ENCODE peak calls at places on chromosomes 12 and 14, in five cellular contexts. W is A549, P is vagina, G is body of pancreas, C is cardiac muscle cell. L is an unnamed sample. For H3K4me1, the result is how much of the 10 kb centered on the place peaks cover.

GRCh38 chr14:36662543-36663403 is 1.1 kb downstream of the PAX9 start:
- DNase-seq in C (no peak), P (no peak), G (no peak), W (peak), L (no peak)

GRCh38 chr12:40474630-40475029 is 217.6 kb upstream of the CNTN1 start:
- DNase-seq in P (no peak), G (no peak), C (no peak), W (no peak), L (no peak)

GRCh38 chr14:86799244-86799647 is 1193.7 kb downstream of the GALC start:
- DNase-seq in W (no peak), C (no peak), G (no peak), P (no peak), L (no peak)

GRCh38 chr12:130998136-130998535 is 44.4 kb downstream of the ADGRD1 start:
- DNase-seq in P (no peak), W (no peak), C (no peak), G (no peak), L (no peak)

GRCh38 chr14:96037891-96038557 is 1.1 kb upstream of the C14orf132 start:
- DNase-seq in W (peak), P (peak), C (no peak), G (peak), L (no peak)

GRCh38 chr14:92531151-92531873 is 17.7 kb downstream of the RIN3 start:
- DNase-seq in P (no peak), W (no peak), C (no peak), G (no peak), L (peak)

GRCh38 chr14:61420326-61420725 is 98.9 kb downstream of the PRKCH start:
- DNase-seq in G (no peak), C (no peak), P (no peak), W (no peak), L (no peak)

GRCh38 chr14:104353921-104354701 is 215.7 kb downstream of the KIF26A start:
- DNase-seq in W (no peak), G (peak), P (no peak), C (no peak), L (no peak)

GRCh38 chr12:98471085-98471484 is 44.3 kb upstream of the TMPO start:
- DNase-seq in G (peak), P (no peak), W (no peak), C (no peak), L (peak)

GRCh38 chr14:91606851-91607250 is 96.7 kb upstream of the PPP4R3A start:
- DNase-seq in P (no peak), W (no peak), G (no peak), C (no peak), L (no peak)

GRCh38 chr12:124725612-124726237 is 137.9 kb downstream of the SCARB1 start:
- DNase-seq in P (no peak), G (no peak), C (no peak), W (no peak), L (no peak)

GRCh38 chr12:2299207-2299606 is 246.4 kb downstream of the CACNA1C start:
- DNase-seq in P (no peak), G (peak), C (no peak), W (no peak), L (no peak)

GRCh38 chr12:34402228-34402898 is 380.1 kb downstream of the ALG10 start:
- DNase-seq in G (peak), W (no peak), C (no peak), P (peak), L (no peak)

GRCh38 chr12:103548622-103549601 is 38.2 kb upstream of the STAB2 start:
- DNase-seq in P (no peak), C (peak), W (peak), G (peak), L (peak)

GRCh38 chr14:51653096-51653814 is 1.5 kb downstream of the FRMD6 start:
- DNase-seq in G (no peak), W (peak), C (peak), P (no peak), L (no peak)

GRCh38 chr12:102696045-102696444 is 215.7 kb upstream of the IGF1 start:
- DNase-seq in P (no peak), G (no peak), C (no peak), W (no peak), L (no peak)

GRCh38 chr14:99026471-99026870 is 245.5 kb downstream of the BCL11B start:
- DNase-seq in G (no peak), W (no peak), C (no peak), P (no peak), L (no peak)

GRCh38 chr12:1795221-1795784 is 25.1 kb upstream of the LRTM2 start:
- DNase-seq in W (no peak), P (peak), C (no peak), G (no peak), L (no peak)

GRCh38 chr12:79374543-79374942 is 316.2 kb downstream of the PAWR start:
- DNase-seq in P (no peak), G (no peak), C (no peak), W (no peak), L (no peak)

GRCh38 chr12:24482882-24483604 is 465.9 kb downstream of the BCAT1 start:
- DNase-seq in P (no peak), W (no peak), G (no peak), C (no peak), L (no peak)

GRCh38 chr12:56299308-56299852 is 750 bp downstream of the CS start:
- DNase-seq in C (no peak), G (peak), W (no peak), P (no peak), L (peak)

GRCh38 chr12:45168976-45169375 is 46.9 kb upstream of the ANO6 start:
- DNase-seq in P (no peak), G (no peak), C (no peak), W (no peak), L (peak)

GRCh38 chr14:22563987-22564386 is 25.0 kb downstream of the DAD1 start:
- DNase-seq in C (no peak), W (no peak), G (no peak), P (no peak), L (no peak)

GRCh38 chr14:72677664-72678063 is 216.2 kb downstream of the DPF3 start:
- DNase-seq in W (no peak), C (no peak), P (no peak), G (no peak), L (no peak)

GRCh38 chr12:128969480-128970055 is 116.3 kb downstream of the GLT1D1 start:
- DNase-seq in P (no peak), W (peak), G (peak), C (peak), L (peak)

GRCh38 chr12:12010277-12011031 is 60.3 kb upstream of the BCL2L14 start:
- DNase-seq in G (peak), C (no peak), W (no peak), P (no peak), L (no peak)

DNA sequence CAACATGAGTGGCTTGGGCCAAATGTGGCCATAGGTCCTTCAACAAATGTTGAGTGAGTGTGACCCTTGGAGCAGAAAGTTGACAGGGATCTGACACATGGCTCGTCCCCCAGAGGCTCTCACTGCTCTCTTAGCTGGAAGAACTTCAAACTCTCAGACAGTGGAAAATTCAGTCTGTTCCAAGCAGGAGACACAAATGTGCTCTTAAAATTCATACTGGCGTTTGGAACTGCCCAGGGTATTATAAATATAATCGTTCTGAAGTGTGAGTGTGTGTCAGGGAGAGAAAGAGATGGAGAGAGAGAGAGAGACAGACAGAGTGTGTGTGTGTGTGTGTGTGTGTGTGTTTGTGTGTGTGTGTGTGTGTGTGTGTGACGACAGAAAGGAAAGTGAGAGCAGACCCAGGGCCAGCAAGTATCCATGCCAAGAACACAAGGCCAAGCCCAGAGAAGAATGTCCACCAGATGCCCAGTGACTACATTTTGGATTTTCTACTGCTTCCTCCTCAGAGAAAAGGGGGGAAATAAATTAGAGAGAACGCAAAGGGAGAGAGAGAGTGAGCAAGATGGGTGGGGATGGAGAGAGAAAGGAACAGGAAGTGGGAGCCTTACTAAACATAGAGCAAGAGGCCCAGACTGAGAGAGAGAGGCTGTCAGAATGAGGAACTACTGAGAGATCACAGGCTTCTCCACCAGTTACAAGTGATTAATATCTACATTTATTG is 193.6 kb upstream of the NUDT4 start:
- DNase-seq in C (peak), P (no peak), W (no peak), G (peak), L (peak)
- H3K4me3 ChIP-seq in C (no peak), P (no peak), W (no peak), G (no peak), L (no peak)

DNA sequence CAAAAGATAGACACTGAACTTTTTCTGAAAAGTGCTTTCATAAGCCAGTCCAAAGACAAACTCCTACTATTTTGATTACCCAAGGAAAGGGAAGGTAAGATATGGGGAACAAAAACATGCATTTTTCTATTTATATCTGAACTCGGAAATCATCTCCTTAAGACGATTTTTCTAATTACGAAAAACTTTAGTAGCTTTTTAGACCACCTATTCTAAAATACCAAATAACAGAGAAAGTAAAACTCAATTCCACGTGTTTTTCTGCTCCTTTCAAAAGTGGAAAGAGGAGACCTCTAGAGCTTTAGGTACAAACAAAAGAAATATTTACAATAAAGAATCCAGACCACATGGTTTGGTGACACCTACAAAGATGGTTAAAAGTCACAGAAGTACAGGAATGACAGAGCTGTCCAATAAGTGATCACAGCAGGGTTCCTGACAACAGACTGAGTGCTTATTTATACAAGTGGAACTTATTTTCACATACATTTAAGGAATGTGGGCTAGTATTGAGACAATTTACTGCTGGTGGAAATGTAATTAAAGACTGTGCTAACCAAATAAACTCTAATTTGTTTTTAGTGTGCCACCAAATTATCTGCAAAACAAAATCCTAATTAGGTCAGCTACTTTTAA is 2.5 kb downstream of the LRIG3 start:
- DNase-seq in G (no peak), C (no peak), P (no peak), W (no peak), L (no peak)
- H3K4me1 ChIP-seq in G (half or more), C (under half), P (under half), W (under half), L (under half)

GRCh38 chr12:69529021-69529420 is 56.2 kb upstream of the CCT2 start:
- DNase-seq in C (no peak), W (no peak), G (no peak), P (no peak), L (no peak)

DNA sequence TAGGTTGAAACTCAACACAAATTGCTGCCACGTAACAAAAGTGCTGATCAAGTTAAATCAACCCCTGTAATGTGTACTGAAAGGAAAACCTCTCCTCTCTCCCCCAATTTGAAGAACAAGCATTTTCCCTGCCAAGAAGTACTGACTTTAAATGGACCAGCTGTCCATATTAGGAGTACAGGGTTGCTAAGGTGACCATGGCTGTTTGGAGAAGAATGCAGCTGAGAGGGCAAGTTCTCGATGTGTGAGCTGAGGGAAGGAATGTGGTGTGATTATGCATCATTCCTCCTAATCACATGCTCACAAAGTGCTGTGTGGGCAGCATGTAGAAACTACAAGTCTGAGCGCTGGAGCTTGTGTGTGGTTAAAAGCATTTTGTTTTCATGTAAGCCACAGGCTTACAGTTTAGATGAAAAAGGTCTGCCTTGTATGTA is 50.9 kb upstream of the CCT2 start:
- DNase-seq in C (peak), W (peak), G (peak), P (no peak), L (peak)
- H3K4me3 ChIP-seq in C (no peak), W (no peak), G (no peak), P (peak), L (no peak)

GRCh38 chr12:107779077-107779840 is 4.8 kb downstream of the ASCL4 start:
- DNase-seq in P (no peak), G (no peak), C (no peak), W (no peak), L (no peak)

GRCh38 chr12:107775093-107775721 is 703 bp downstream of the ASCL4 start:
- DNase-seq in C (peak), P (no peak), W (no peak), G (no peak), L (no peak)

GRCh38 chr12:107778383-107779015 is 4.0 kb downstream of the ASCL4 start:
- DNase-seq in G (no peak), P (no peak), C (no peak), W (no peak), L (peak)

GRCh38 chr12:107776171-107776570 is 1.7 kb downstream of the ASCL4 start:
- DNase-seq in G (no peak), W (no peak), P (no peak), C (no peak), L (no peak)

GRCh38 chr12:107774349-107775029 is at the start of gene ASCL4:
- DNase-seq in P (no peak), C (no peak), W (no peak), G (no peak), L (no peak)
- H3K4me1 ChIP-seq in P (under half), C (under half), W (under half), G (under half), L (under half)

DNA sequence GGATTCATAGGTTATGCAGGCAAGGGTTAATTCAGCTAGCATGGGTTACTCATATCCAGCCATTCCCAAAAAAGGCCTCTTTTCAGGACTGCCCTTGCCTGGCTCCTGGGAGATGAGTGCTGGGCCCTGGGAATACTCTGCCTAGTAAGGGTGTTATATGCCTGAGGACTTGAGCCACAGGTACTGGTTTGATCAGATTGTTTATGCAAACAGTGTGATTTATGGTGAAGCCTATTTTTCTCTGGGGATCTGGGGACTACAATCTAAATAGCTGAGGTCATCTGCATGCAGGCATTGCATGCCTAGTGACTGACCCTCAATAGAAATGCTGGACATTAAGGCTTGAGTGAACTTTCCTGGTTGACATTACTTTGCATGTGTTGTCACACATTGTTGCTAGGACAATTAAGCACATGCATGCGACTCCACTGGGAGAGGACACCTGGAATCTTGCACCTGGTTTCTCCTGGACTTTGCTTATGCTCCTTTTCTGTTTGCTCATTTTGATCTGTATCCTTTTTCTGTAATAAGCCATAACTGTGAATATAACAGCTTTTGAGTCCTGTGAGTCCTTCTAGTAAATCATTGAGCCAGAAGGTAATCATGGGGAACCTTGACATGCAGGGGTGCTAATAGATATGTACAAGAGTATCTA is 73.0 kb downstream of the RAD51B start:
- DNase-seq in P (no peak), C (no peak), G (peak), W (no peak), L (peak)
- H3K4me3 ChIP-seq in P (no peak), C (no peak), G (no peak), W (no peak), L (no peak)

DNA sequence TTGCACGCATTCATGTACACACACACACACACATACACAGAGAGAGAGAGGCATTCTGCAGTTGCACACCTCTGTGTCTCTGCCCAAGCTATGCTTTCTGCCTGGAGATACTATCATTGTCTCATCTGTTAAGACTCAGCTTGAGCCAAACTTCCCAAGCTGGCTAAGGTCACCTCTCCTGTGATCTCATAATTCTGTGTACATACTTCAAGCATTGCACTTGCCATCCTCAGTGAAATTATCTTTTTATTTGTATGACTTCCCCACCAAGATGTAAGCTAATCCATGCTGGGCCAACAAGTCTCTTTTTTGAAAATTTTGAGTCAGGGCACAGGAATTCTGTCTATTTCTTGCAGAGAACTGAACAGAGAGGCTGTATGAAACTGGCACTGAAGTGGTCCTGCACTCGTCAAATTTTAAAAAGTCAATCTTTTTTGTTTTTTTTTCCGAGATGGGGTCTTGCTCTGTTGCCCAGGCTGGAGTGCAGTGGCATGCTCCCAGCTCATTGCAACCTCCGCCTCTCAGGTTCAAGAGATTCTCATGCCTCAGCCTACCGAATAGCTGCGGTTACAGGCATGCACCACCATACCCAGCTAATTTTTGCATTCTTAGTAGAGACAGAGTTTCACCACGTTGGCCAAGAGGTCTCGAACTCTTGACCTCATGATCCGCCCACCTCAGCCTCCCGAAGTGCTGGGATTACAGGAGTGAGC is 44.3 kb downstream of the TMTC1 start:
- DNase-seq in W (no peak), G (no peak), C (no peak), P (no peak), L (no peak)
- H3K4me1 ChIP-seq in W (under half), G (under half), C (under half), P (under half), L (under half)

GRCh38 chr12:15589328-15590032 is 199.7 kb downstream of the EPS8 start:
- DNase-seq in P (no peak), W (no peak), G (no peak), C (no peak), L (no peak)
- H3K4me3 ChIP-seq in P (no peak), W (no peak), G (no peak), C (no peak), L (no peak)

GRCh38 chr12:52927964-52928363 is 21.0 kb upstream of the KRT18 start:
- DNase-seq in W (no peak), P (no peak), C (no peak), G (no peak), L (no peak)
- H3K4me1 ChIP-seq in W (half or more), P (under half), C (under half), G (under half), L (under half)